ENCODE peak calls at places on chromosomes 7 and 10, in four cellular contexts. L is spleen, R is non-pigmented ciliary epithelial cell, M is HTR-8/SVneo. I is an unnamed sample.
A peak's percentile ranks its signal among the peaks of the same experiment; 100 is the strongest.

GRCh38 chr10:58638406-58638805 is 125.7 kb downstream of the BICC1 start:
- DNase-seq in L (no peak), R (no peak), M (no peak), I (no peak)

GRCh38 chr7:43637114-43637806 is 54.4 kb downstream of the STK17A start:
- DNase-seq in L (no peak), R (no peak), M (no peak), I (no peak)

GRCh38 chr10:97069576-97070362 is 116.0 kb downstream of the SLIT1 start:
- DNase-seq in L (no peak), R (no peak), M (no peak), I (no peak)

GRCh38 chr10:24128066-24128751 is 80.7 kb upstream of the KIAA1217 start:
- DNase-seq in L (no peak), R (no peak), M (no peak), I (peak; percentile 75)

GRCh38 chr10:46541017-46541661 is 15.3 kb downstream of the GPRIN2 start:
- DNase-seq in L (peak; percentile 77), R (no peak), M (no peak), I (peak; percentile 85)

GRCh38 chr10:131585761-131586160 is 274.2 kb upstream of the TCERG1L start:
- DNase-seq in L (no peak), R (no peak), M (no peak), I (no peak)

GRCh38 chr10:127687548-127687947 is 49.4 kb upstream of the FOXI2 start:
- DNase-seq in L (no peak), R (no peak), M (no peak), I (no peak)

GRCh38 chr7:4014649-4015048 is 667.4 kb upstream of the FOXK1 start:
- DNase-seq in L (peak; percentile 64), R (no peak), M (no peak), I (no peak)

GRCh38 chr10:22341190-22341935 is 3.9 kb upstream of the SPAG6 start:
- DNase-seq in L (no peak), R (no peak), M (no peak), I (no peak)

GRCh38 chr10:21372651-21373410 is 152.7 kb downstream of the SKIDA1 start:
- DNase-seq in L (no peak), R (no peak), M (peak; percentile 70), I (no peak)

GRCh38 chr7:138739859-138740258 is 38.7 kb upstream of the SVOPL start:
- DNase-seq in L (no peak), R (no peak), M (no peak), I (peak; percentile 15)

GRCh38 chr10:21272585-21273399 is 252.7 kb downstream of the SKIDA1 start:
- DNase-seq in L (no peak), R (no peak), M (no peak), I (no peak)

GRCh38 chr10:6491841-6492609 is 88.1 kb downstream of the PRKCQ start:
- DNase-seq in L (no peak), R (no peak), M (no peak), I (no peak)

GRCh38 chr10:91974960-91975359 is 51.4 kb downstream of the BTAF1 start:
- DNase-seq in L (no peak), R (peak; percentile 37), M (no peak), I (no peak)

I was measured in kidney.